ENCODE peak calls at places on chromosomes 5 and 9, in six cellular contexts. One of them, this sample, is unnamed.
A peak's percentile ranks its signal among the peaks of the same experiment; 100 is the strongest.

GRCh38 chr9:90894956-90895687 is 93.5 kb downstream of the SYK start:
- DNase-seq in K562: peak; percentile 6
- DNase-seq in NB4: peak; percentile 27
- DNase-seq in A549: peak; percentile 48
- DNase-seq in endothelial cell of umbilical vein: peak; percentile 9
- DNase-seq in GM12878: no peak
- DNase-seq in this sample: peak; percentile 10

GRCh38 chr5:79694652-79695051 is 5.0 kb downstream of the CMYA5 start:
- DNase-seq in K562: peak; percentile 82
- DNase-seq in NB4: no peak
- DNase-seq in A549: no peak
- DNase-seq in endothelial cell of umbilical vein: no peak
- DNase-seq in GM12878: no peak
- DNase-seq in this sample: no peak

GRCh38 chr5:131068893-131069643 is 96.0 kb downstream of the HINT1 start:
- DNase-seq in K562: no peak
- DNase-seq in NB4: no peak
- DNase-seq in A549: no peak
- DNase-seq in endothelial cell of umbilical vein: no peak
- DNase-seq in GM12878: peak; percentile 39
- DNase-seq in this sample: no peak

GRCh38 chr5:1142886-1143669 is 31.2 kb upstream of the SLC12A7 start:
- DNase-seq in K562: no peak
- DNase-seq in NB4: no peak
- DNase-seq in A549: no peak
- DNase-seq in endothelial cell of umbilical vein: no peak
- DNase-seq in GM12878: no peak
- DNase-seq in this sample: no peak

GRCh38 chr9:13569706-13570423 is 290.4 kb upstream of the MPDZ start:
- DNase-seq in K562: no peak
- DNase-seq in NB4: no peak
- DNase-seq in A549: no peak
- DNase-seq in endothelial cell of umbilical vein: peak; percentile 41
- DNase-seq in GM12878: no peak
- DNase-seq in this sample: no peak

GRCh38 chr5:139636207-139636792 is 11.8 kb upstream of the CXXC5 start:
- DNase-seq in K562: peak; percentile 53
- DNase-seq in NB4: no peak
- DNase-seq in A549: no peak
- DNase-seq in endothelial cell of umbilical vein: no peak
- DNase-seq in GM12878: peak; percentile 97
- DNase-seq in this sample: no peak

GRCh38 chr5:165055476-165055875 is 1550.1 kb downstream of the MAT2B start:
- DNase-seq in K562: no peak
- DNase-seq in NB4: no peak
- DNase-seq in A549: no peak
- DNase-seq in endothelial cell of umbilical vein: no peak
- DNase-seq in GM12878: no peak
- DNase-seq in this sample: no peak

GRCh38 chr5:172113036-172113435 is 75.0 kb downstream of the STK10 start:
- DNase-seq in K562: no peak
- DNase-seq in NB4: peak; percentile 97
- DNase-seq in A549: no peak
- DNase-seq in endothelial cell of umbilical vein: no peak
- DNase-seq in GM12878: peak; percentile 68
- DNase-seq in this sample: no peak

GRCh38 chr5:167261309-167262100 is 1029.9 kb upstream of the WWC1 start:
- DNase-seq in K562: no peak
- DNase-seq in NB4: peak; percentile 21
- DNase-seq in A549: peak; percentile 8
- DNase-seq in endothelial cell of umbilical vein: no peak
- DNase-seq in GM12878: no peak
- DNase-seq in this sample: no peak

GRCh38 chr9:83533296-83533695 is 4.9 kb downstream of the FRMD3 start:
- DNase-seq in K562: no peak
- DNase-seq in NB4: no peak
- DNase-seq in A549: no peak
- DNase-seq in endothelial cell of umbilical vein: no peak
- DNase-seq in GM12878: no peak
- DNase-seq in this sample: no peak

GRCh38 chr9:109108318-109108717 is 11.4 kb downstream of the TMEM245 start:
- DNase-seq in K562: no peak
- DNase-seq in NB4: no peak
- DNase-seq in A549: no peak
- DNase-seq in endothelial cell of umbilical vein: peak; percentile 53
- DNase-seq in GM12878: no peak
- DNase-seq in this sample: no peak

GRCh38 chr5:96408276-96408777 is 24.7 kb downstream of the PCSK1 start:
- DNase-seq in K562: no peak
- DNase-seq in NB4: no peak
- DNase-seq in A549: peak; percentile 23
- DNase-seq in endothelial cell of umbilical vein: peak; percentile 89
- DNase-seq in GM12878: no peak
- DNase-seq in this sample: no peak

GRCh38 chr5:150703767-150704166 is 2.9 kb upstream of the RBM22 start:
- DNase-seq in K562: no peak
- DNase-seq in NB4: peak; percentile 69
- DNase-seq in A549: no peak
- DNase-seq in endothelial cell of umbilical vein: no peak
- DNase-seq in GM12878: no peak
- DNase-seq in this sample: no peak

GRCh38 chr5:50550274-50550673 is 109.2 kb upstream of the EMB start:
- DNase-seq in K562: no peak
- DNase-seq in NB4: no peak
- DNase-seq in A549: no peak
- DNase-seq in endothelial cell of umbilical vein: no peak
- DNase-seq in GM12878: no peak
- DNase-seq in this sample: no peak

GRCh38 chr9:136964833-136965422 is 12.4 kb upstream of the PTGDS start:
- DNase-seq in K562: peak; percentile 34
- DNase-seq in NB4: no peak
- DNase-seq in A549: no peak
- DNase-seq in endothelial cell of umbilical vein: no peak
- DNase-seq in GM12878: no peak
- DNase-seq in this sample: no peak

GRCh38 chr9:32701321-32702022 is 66.0 kb upstream of the TAF1L start:
- DNase-seq in K562: no peak
- DNase-seq in NB4: no peak
- DNase-seq in A549: no peak
- DNase-seq in endothelial cell of umbilical vein: no peak
- DNase-seq in GM12878: no peak
- DNase-seq in this sample: no peak

GRCh38 chr5:22488427-22488826 is 364.7 kb downstream of the CDH12 start:
- DNase-seq in K562: no peak
- DNase-seq in NB4: no peak
- DNase-seq in A549: no peak
- DNase-seq in endothelial cell of umbilical vein: no peak
- DNase-seq in GM12878: no peak
- DNase-seq in this sample: no peak

DNA sequence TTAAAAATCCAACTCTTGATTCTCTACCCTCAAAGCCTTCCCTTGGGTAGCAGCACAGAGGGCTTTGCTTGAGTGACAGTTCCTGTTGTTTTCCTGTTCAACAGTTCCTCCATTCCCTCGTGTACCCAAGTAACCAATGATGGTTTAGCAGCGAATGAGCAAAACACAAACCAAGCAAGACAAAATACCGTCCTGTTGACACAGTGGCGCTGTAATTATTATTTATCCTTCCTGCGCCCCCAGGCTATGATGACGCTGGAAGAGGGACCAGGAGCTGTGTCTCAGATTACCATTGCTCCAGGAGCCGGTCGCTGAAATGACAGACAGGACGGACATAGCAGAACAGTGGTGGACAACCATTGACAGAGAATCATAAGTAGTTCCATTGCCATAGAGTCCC is 154.8 kb downstream of the GADD45G start:
- DNase-seq in K562: no peak
- DNase-seq in NB4: no peak
- DNase-seq in A549: no peak
- DNase-seq in endothelial cell of umbilical vein: no peak
- DNase-seq in GM12878: no peak
- DNase-seq in this sample: no peak
- TF ChIP-seq MYC in K562: no peak
- TF ChIP-seq MYC in NB4: no peak
- TF ChIP-seq MYC in A549: no peak
- TF ChIP-seq MYC in endothelial cell of umbilical vein: no peak
- TF ChIP-seq MYC in GM12878: no peak
- TF ChIP-seq MYC in this sample: no peak

GRCh38 chr9:129481824-129482511 is 138.9 kb downstream of the C9orf50 start:
- DNase-seq in K562: no peak
- DNase-seq in NB4: no peak
- DNase-seq in A549: no peak
- DNase-seq in endothelial cell of umbilical vein: peak; percentile 39
- DNase-seq in GM12878: no peak
- DNase-seq in this sample: no peak

GRCh38 chr9:129481424-129481823 is 139.5 kb downstream of the C9orf50 start:
- DNase-seq in K562: no peak
- DNase-seq in NB4: no peak
- DNase-seq in A549: no peak
- DNase-seq in endothelial cell of umbilical vein: no peak
- DNase-seq in GM12878: no peak
- DNase-seq in this sample: no peak

GRCh38 chr9:129483467-129484324 is 137.2 kb downstream of the C9orf50 start:
- DNase-seq in K562: peak; percentile 57
- DNase-seq in NB4: peak; percentile 31
- DNase-seq in A549: peak; percentile 79
- DNase-seq in endothelial cell of umbilical vein: peak; percentile 64
- DNase-seq in GM12878: no peak
- DNase-seq in this sample: no peak

GRCh38 chr9:129484325-129485000 is 136.4 kb downstream of the C9orf50 start:
- DNase-seq in K562: no peak
- DNase-seq in NB4: no peak
- DNase-seq in A549: no peak
- DNase-seq in endothelial cell of umbilical vein: no peak
- DNase-seq in GM12878: no peak
- DNase-seq in this sample: no peak

DNA sequence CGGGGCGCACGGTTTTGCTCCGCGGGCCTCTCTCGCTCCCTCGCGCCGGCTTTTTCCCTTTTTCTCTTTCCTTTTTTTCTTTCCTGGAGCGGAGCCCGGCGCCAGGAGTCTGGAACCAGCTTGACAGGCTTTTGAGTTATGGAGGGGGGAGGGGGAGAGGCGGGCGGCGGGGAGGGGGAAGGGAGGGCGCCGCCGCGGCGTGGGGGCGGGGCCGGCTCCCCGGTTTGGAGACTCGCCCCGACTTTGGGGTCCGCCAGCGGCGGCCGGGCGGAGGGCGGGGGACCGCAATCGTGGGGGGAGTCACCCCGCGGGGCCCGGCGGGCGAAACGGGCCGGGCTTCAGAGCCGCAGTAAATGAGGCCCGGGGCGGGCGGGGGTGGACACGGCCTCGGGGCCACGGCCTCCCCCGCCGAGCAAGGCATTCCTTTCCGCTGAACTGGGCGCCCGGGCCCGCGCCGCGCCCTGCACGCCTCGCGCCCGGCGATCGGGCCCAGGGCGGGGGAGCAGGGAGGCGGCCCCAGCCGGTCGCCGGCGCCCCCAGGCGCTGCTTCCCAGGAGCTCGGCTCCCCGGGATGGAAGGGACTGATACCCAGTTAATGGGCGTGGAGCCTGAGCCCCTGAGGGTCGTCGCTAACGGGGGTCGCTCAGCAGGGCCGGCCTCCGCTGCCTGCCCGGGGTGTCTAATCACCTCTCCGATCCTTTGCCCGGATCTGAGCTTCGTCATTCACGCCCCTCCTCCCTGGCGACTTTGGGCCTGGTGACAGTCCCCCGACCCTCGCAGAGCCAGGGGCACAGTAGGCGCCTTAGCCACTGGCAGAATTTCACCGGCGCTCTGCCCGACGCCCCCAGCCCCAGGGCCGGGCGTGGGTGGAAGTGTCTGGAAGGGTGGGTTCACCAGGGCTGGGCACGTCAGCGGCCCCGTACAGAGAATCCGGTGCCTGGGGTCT is 138.1 kb downstream of the C9orf50 start:
- DNase-seq in K562: peak; percentile 79
- DNase-seq in NB4: peak; percentile 38
- DNase-seq in A549: no peak
- DNase-seq in endothelial cell of umbilical vein: peak; percentile 69
- DNase-seq in GM12878: no peak
- DNase-seq in this sample: no peak
- TF ChIP-seq POLR2A in K562: peak; percentile 34
- TF ChIP-seq POLR2A in NB4: no peak
- TF ChIP-seq POLR2A in A549: peak; percentile 29
- TF ChIP-seq POLR2A in endothelial cell of umbilical vein: no peak
- TF ChIP-seq POLR2A in GM12878: no peak
- TF ChIP-seq POLR2A in this sample: no peak

GRCh38 chr9:127847833-127848755 is 6.4 kb downstream of the ENG start:
- DNase-seq in K562: no peak
- DNase-seq in NB4: no peak
- DNase-seq in A549: no peak
- DNase-seq in endothelial cell of umbilical vein: no peak
- DNase-seq in GM12878: no peak
- DNase-seq in this sample: no peak

GRCh38 chr9:127846451-127847154 is 7.9 kb downstream of the ENG start:
- DNase-seq in K562: no peak
- DNase-seq in NB4: no peak
- DNase-seq in A549: no peak
- DNase-seq in endothelial cell of umbilical vein: peak; percentile 63
- DNase-seq in GM12878: no peak
- DNase-seq in this sample: no peak

GRCh38 chr9:127848756-127849504 is 5.5 kb downstream of the ENG start:
- DNase-seq in K562: no peak
- DNase-seq in NB4: no peak
- DNase-seq in A549: no peak
- DNase-seq in endothelial cell of umbilical vein: no peak
- DNase-seq in GM12878: no peak
- DNase-seq in this sample: peak; percentile 72

GRCh38 chr9:127847155-127847463 is 7.3 kb downstream of the ENG start:
- DNase-seq in K562: no peak
- DNase-seq in NB4: no peak
- DNase-seq in A549: no peak
- DNase-seq in endothelial cell of umbilical vein: peak; percentile 80
- DNase-seq in GM12878: no peak
- DNase-seq in this sample: no peak

DNA sequence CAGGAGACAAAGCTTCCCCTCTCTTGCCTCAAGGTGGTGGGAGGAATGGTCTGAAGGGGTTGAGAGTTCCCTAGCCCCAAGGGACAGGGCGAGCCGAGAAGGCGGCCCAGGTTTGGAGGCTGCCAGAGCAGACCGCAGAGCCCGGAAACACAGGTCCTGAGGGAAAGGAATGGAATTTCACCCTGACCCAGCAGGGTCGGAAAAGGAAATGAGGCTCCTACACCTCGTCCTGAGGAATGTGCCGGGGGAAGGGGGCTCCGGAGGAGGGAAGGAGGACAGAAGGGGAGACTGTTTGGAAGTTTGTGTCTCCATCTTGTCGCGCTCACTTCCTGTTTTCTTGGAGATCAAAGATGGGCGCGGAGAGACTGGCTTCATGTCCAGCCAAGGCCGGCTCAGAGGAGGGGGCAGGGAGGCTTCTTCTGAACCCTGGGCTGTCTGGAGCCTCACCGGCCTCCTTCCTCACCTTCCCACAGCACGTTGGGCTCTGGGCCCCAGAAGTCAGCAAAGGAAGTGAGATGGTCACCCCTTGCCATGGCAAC is 9.6 kb downstream of the ENG start:
- DNase-seq in K562: no peak
- DNase-seq in NB4: no peak
- DNase-seq in A549: no peak
- DNase-seq in endothelial cell of umbilical vein: peak; percentile 77
- DNase-seq in GM12878: no peak
- DNase-seq in this sample: no peak
- TF ChIP-seq MYC in K562: no peak
- TF ChIP-seq MYC in NB4: no peak
- TF ChIP-seq MYC in A549: no peak
- TF ChIP-seq MYC in endothelial cell of umbilical vein: no peak
- TF ChIP-seq MYC in GM12878: no peak
- TF ChIP-seq MYC in this sample: no peak

GRCh38 chr9:133133680-133134418 is 12.8 kb upstream of the RALGDS start:
- DNase-seq in K562: peak; percentile 91
- DNase-seq in NB4: peak; percentile 70
- DNase-seq in A549: peak; percentile 99
- DNase-seq in endothelial cell of umbilical vein: peak; percentile 98
- DNase-seq in GM12878: no peak
- DNase-seq in this sample: peak; percentile 91
- TF ChIP-seq POLR2A in K562: no peak
- TF ChIP-seq POLR2A in NB4: no peak
- TF ChIP-seq POLR2A in A549: no peak
- TF ChIP-seq POLR2A in endothelial cell of umbilical vein: peak; percentile 85
- TF ChIP-seq POLR2A in GM12878: peak; percentile 70
- TF ChIP-seq POLR2A in this sample: no peak